ENCODE peak calls at places on chromosomes 6 and 20, in four cellular contexts. I is neural crest cell, D is choroid plexus epithelial cell, N is fibroblast of pulmonary artery. Y is an unnamed sample.

GRCh38 chr20:9532069-9532809 is 17.8 kb downstream of the LAMP5 start:
- DNase-seq in I (no peak), D (no peak), N (no peak), Y (no peak)

GRCh38 chr6:168071620-168072019 is 7.4 kb downstream of the FRMD1 start:
- DNase-seq in I (no peak), D (no peak), N (no peak), Y (no peak)

GRCh38 chr6:24849713-24850112 is 51.0 kb upstream of the ARMH2 start:
- DNase-seq in I (no peak), D (no peak), N (no peak), Y (no peak)

GRCh38 chr6:158414900-158415299 is 102.6 kb downstream of the TULP4 start:
- DNase-seq in I (no peak), D (peak; percentile 83), N (peak; percentile 86), Y (no peak)

GRCh38 chr20:52432740-52433139 is 241.2 kb upstream of the ZFP64 start:
- DNase-seq in I (no peak), D (no peak), N (peak; percentile 44), Y (no peak)

GRCh38 chr6:22917344-22917743 is 348.0 kb downstream of the HDGFL1 start:
- DNase-seq in I (no peak), D (no peak), N (no peak), Y (no peak)

GRCh38 chr20:8021541-8022269 is 2.1 kb upstream of the TMX4 start:
- DNase-seq in I (no peak), D (no peak), N (no peak), Y (no peak)

GRCh38 chr6:83231146-83231545 is 38.0 kb downstream of the RWDD2A start:
- DNase-seq in I (no peak), D (peak; percentile 78), N (peak; percentile 59), Y (no peak)

GRCh38 chr6:122530440-122531046 is 58.9 kb upstream of the SERINC1 start:
- DNase-seq in I (peak; percentile 54), D (peak; percentile 85), N (peak; percentile 77), Y (peak; percentile 45)

GRCh38 chr6:131054392-131055250 is 8.4 kb downstream of the EPB41L2 start:
- DNase-seq in I (no peak), D (no peak), N (no peak), Y (no peak)

GRCh38 chr20:58210398-58210747 is 18.1 kb downstream of the ANKRD60 start:
- DNase-seq in I (no peak), D (no peak), N (no peak), Y (no peak)

GRCh38 chr20:36819662-36820061 is 46.1 kb upstream of the DSN1 start:
- DNase-seq in I (no peak), D (no peak), N (no peak), Y (no peak)

GRCh38 chr6:108896111-108896661 is 48.0 kb downstream of the ARMC2 start:
- DNase-seq in I (no peak), D (peak; percentile 97), N (peak; percentile 95), Y (peak; percentile 56)

GRCh38 chr6:110233769-110234374 is 53.6 kb downstream of the CDC40 start:
- DNase-seq in I (no peak), D (peak; percentile 66), N (peak; percentile 21), Y (no peak)

GRCh38 chr20:45835230-45836224 is 1.9 kb downstream of the SNX21 start:
- DNase-seq in I (no peak), D (no peak), N (peak; percentile 30), Y (no peak)

GRCh38 chr20:16922834-16923233 is 174.7 kb downstream of the OTOR start:
- DNase-seq in I (no peak), D (peak; percentile 90), N (peak; percentile 63), Y (no peak)

GRCh38 chr6:52672422-52673025 is 1.6 kb downstream of the TMEM14A start:
- DNase-seq in I (no peak), D (no peak), N (no peak), Y (no peak)

GRCh38 chr6:115969930-115970273 is 90.8 kb downstream of the FRK start:
- DNase-seq in I (no peak), D (no peak), N (peak; percentile 18), Y (no peak)

GRCh38 chr20:14928083-14928482 is 590.7 kb upstream of the FLRT3 start:
- DNase-seq in I (no peak), D (peak; percentile 37), N (no peak), Y (no peak)

GRCh38 chr6:38997128-38997761 is 51.3 kb upstream of the GLP1R start:
- DNase-seq in I (peak; percentile 36), D (peak; percentile 58), N (peak; percentile 31), Y (no peak)

GRCh38 chr20:44695295-44696230 is 19.6 kb upstream of the CCN5 start:
- DNase-seq in I (no peak), D (peak; percentile 69), N (peak; percentile 39), Y (no peak)

GRCh38 chr20:3045042-3045815 is 623 bp upstream of the MRPS26 start:
- DNase-seq in I (no peak), D (peak; percentile 95), N (peak; percentile 66), Y (peak; percentile 91)

GRCh38 chr6:157596886-157597285 is 215.9 kb downstream of the ZDHHC14 start:
- DNase-seq in I (no peak), D (peak; percentile 50), N (no peak), Y (no peak)

GRCh38 chr20:33791959-33792597 is 19.1 kb upstream of the CHMP4B start:
- DNase-seq in I (peak; percentile 84), D (peak; percentile 49), N (peak; percentile 59), Y (peak; percentile 30)

GRCh38 chr6:137248702-137249101 is 29.5 kb upstream of the IFNGR1 start:
- DNase-seq in I (no peak), D (peak; percentile 30), N (no peak), Y (peak; percentile 83)

DNA sequence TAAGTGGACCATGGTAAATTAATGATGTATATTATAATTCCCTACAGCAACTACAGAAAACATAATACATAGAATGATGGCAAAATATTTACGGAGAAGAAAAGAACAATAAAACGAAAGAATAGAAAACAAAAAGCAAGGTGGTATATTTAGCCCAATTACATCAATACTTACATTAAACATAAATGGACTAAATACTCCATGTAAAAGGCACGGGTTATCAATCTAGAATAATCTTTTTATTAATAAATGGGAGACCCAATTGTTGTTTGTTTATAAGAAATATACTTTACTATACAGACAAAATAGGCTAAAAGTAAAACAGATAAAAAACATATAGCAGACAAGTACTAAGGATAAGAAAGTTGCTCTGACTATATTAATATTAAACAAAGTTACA is 137.2 kb downstream of the TASP1 start:
- DNase-seq in I (no peak), D (no peak), N (no peak), Y (no peak)
- TF ChIP-seq CTCF in I (no peak), D (no peak), N (no peak), Y (no peak)

DNA sequence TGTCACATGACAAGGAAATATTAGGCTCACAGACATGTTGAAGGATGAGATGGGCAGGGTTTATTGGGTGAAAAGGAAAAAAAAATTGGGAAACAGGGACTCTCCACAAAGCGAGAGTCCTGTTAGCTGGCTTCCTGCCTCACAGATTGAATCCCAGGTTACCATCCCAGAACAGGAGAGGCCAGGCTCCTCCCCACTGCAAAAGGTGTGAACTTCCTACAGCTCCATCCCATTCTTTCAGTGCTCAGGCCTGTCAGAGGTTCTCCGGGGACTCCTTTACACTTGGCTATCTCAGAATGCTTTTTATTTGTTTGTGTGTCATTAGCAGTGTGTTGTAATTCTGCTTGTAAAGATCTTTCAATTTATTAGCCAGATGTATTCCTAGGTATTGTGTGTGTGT is 115.1 kb downstream of the ADTRP start:
- DNase-seq in I (no peak), D (no peak), N (no peak), Y (no peak)
- TF ChIP-seq CTCF in I (no peak), D (no peak), N (no peak), Y (no peak)

DNA sequence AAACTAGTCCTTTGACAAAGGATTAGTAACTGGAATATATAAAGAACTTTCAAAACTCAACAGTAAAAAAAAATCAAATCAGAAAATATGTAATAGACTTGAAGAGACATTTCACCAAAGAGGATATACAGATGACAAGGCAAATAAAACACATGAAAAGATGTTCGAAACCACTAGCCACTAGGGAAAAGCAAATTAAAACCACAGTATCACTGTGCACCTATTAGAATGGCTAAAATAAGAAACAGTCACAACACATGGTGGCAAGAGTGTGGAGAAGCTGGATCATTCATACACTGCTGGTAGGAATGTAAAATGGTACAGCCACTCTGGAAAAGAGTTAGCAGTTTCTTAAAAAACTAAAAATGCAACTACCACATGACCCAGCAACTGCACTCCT is 14.9 kb downstream of the ZBTB2 start:
- DNase-seq in I (no peak), D (no peak), N (no peak), Y (no peak)
- TF ChIP-seq CTCF in I (peak; percentile 18), D (peak; percentile 6), N (no peak), Y (no peak)

GRCh38 chr6:75243333-75244062 is at the start of gene COX7A2:
- DNase-seq in I (peak; percentile 71), D (peak; percentile 99), N (peak; percentile 99), Y (peak; percentile 95)
- TF ChIP-seq CTCF in I (no peak), D (no peak), N (no peak), Y (no peak)

GRCh38 chr6:3293271-3294155 is 34.8 kb downstream of the PSMG4 start:
- DNase-seq in I (no peak), D (no peak), N (no peak), Y (no peak)

GRCh38 chr6:3296113-3296512 is 37.4 kb downstream of the PSMG4 start:
- DNase-seq in I (no peak), D (no peak), N (no peak), Y (no peak)

GRCh38 chr6:3294396-3294795 is 35.6 kb downstream of the PSMG4 start:
- DNase-seq in I (no peak), D (no peak), N (no peak), Y (no peak)

GRCh38 chr6:3296537-3297453 is 38.0 kb downstream of the PSMG4 start:
- DNase-seq in I (no peak), D (peak; percentile 91), N (no peak), Y (no peak)

GRCh38 chr6:3294921-3295871 is 36.4 kb downstream of the PSMG4 start:
- DNase-seq in I (no peak), D (no peak), N (no peak), Y (no peak)
- TF ChIP-seq CTCF in I (peak; percentile 38), D (peak; percentile 33), N (peak; percentile 10), Y (no peak)

DNA sequence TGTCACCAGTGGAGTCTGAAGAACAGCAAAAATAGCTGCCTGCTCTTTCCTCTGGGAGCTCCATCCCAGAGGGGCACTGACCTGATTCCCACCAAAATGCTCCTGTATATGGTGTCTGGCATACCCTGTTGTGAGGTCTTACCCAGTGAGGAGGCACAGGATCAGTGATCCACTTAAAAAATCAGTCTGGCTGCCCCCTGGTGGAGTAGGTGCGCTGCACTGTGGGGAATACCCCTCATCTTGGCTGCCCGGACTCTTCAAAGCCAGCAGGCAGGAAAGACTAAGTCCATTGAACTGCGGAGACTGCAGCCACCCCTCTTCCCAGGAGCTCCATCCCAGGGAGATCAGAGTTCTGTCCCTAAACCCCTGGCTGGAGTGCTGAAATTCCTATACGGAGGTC is 230.9 kb upstream of the HTR1E start:
- DNase-seq in I (no peak), D (no peak), N (no peak), Y (no peak)
- TF ChIP-seq CTCF in I (peak; percentile 27), D (no peak), N (no peak), Y (no peak)

GRCh38 chr20:933024-933423 is 16.9 kb upstream of the ANGPT4 start:
- DNase-seq in I (no peak), D (no peak), N (no peak), Y (no peak)

GRCh38 chr20:939606-940005 is 23.5 kb upstream of the ANGPT4 start:
- DNase-seq in I (no peak), D (no peak), N (no peak), Y (no peak)

GRCh38 chr20:931401-931800 is 15.3 kb upstream of the ANGPT4 start:
- DNase-seq in I (no peak), D (no peak), N (no peak), Y (no peak)

GRCh38 chr20:934186-934840 is 18.2 kb upstream of the ANGPT4 start:
- DNase-seq in I (no peak), D (no peak), N (no peak), Y (no peak)
- TF ChIP-seq CTCF in I (no peak), D (no peak), N (no peak), Y (no peak)

GRCh38 chr6:80528115-80528514 is 421.6 kb downstream of the BCKDHB start:
- DNase-seq in I (no peak), D (peak; percentile 51), N (peak; percentile 40), Y (no peak)
- TF ChIP-seq CTCF in I (no peak), D (peak; percentile 25), N (peak; percentile 18), Y (no peak)

Y was measured in HL-60.